ENCODE peak calls at places on chromosomes 3 and 15, in five cellular contexts. Y is CD4-positive, alpha-beta memory T cell; T is ovary; W is endothelial cell of umbilical vein; J is GM23338. Z is an unnamed sample. For H3K4me1, the result is how much of the 10 kb centered on the place peaks cover.

GRCh38 chr15:36950371-36950770 is 150.0 kb downstream of the MEIS2 start:
- DNase-seq in Y (no peak), T (no peak), W (no peak), J (no peak), Z (no peak)

GRCh38 chr3:111069974-111070751 is 1.5 kb upstream of the NECTIN3 start:
- DNase-seq in Y (no peak), T (peak), W (no peak), J (peak), Z (no peak)

GRCh38 chr15:62502451-62502850 is 337.4 kb upstream of the C2CD4B start:
- DNase-seq in Y (no peak), T (no peak), W (no peak), J (no peak), Z (no peak)

GRCh38 chr3:12489832-12490231 is 5.6 kb downstream of the TSEN2 start:
- DNase-seq in Y (no peak), T (no peak), W (no peak), J (peak), Z (no peak)

GRCh38 chr15:31464216-31465082 is 137.8 kb downstream of the KLF13 start:
- DNase-seq in Y (no peak), T (no peak), W (no peak), J (no peak), Z (peak)

GRCh38 chr15:78429477-78429876 is 8.5 kb upstream of the IREB2 start:
- DNase-seq in Y (no peak), T (no peak), W (no peak), J (no peak), Z (peak)

GRCh38 chr3:160134964-160135363 is 90.3 kb upstream of the C3orf80 start:
- DNase-seq in Y (no peak), T (no peak), W (no peak), J (no peak), Z (no peak)

GRCh38 chr15:39594056-39594763 is 13.3 kb downstream of the THBS1 start:
- DNase-seq in Y (peak), T (no peak), W (peak), J (no peak), Z (no peak)

GRCh38 chr15:85777291-85778106 is 17.2 kb downstream of the KLHL25 start:
- DNase-seq in Y (no peak), T (no peak), W (no peak), J (no peak), Z (no peak)

GRCh38 chr15:55234104-55234799 is 37.5 kb upstream of the RSL24D1 start:
- DNase-seq in Y (no peak), T (no peak), W (no peak), J (no peak), Z (no peak)

GRCh38 chr15:68378595-68378994 is 53.4 kb downstream of the ITGA11 start:
- DNase-seq in Y (no peak), T (no peak), W (no peak), J (no peak), Z (peak)

GRCh38 chr3:127549826-127550487 is 40.6 kb downstream of the TPRA1 start:
- DNase-seq in Y (no peak), T (no peak), W (no peak), J (no peak), Z (no peak)

GRCh38 chr15:93730724-93731123 is 500.6 kb upstream of the MCTP2 start:
- DNase-seq in Y (no peak), T (no peak), W (no peak), J (peak), Z (no peak)

GRCh38 chr3:13702226-13702820 is 153.4 kb downstream of the FBLN2 start:
- DNase-seq in Y (no peak), T (no peak), W (no peak), J (no peak), Z (peak)

GRCh38 chr3:125129512-125129962 is 73.7 kb upstream of the HEG1 start:
- DNase-seq in Y (no peak), T (no peak), W (peak), J (no peak), Z (peak)

GRCh38 chr3:32200991-32201758 is 37.3 kb upstream of the CMTM8 start:
- DNase-seq in Y (no peak), T (no peak), W (peak), J (no peak), Z (no peak)

GRCh38 chr3:108125550-108126071 is 34.8 kb upstream of the CD47 start:
- DNase-seq in Y (peak), T (no peak), W (peak), J (no peak), Z (no peak)
- H3K4me1 ChIP-seq in Y (half or more), T (under half), W (under half), J (under half), Z (under half)

GRCh38 chr3:86982883-86983282 is 8.1 kb downstream of the VGLL3 start:
- DNase-seq in Y (no peak), T (no peak), W (no peak), J (no peak), Z (no peak)
- H3K4me3 ChIP-seq in Y (no peak), T (no peak), W (no peak), J (no peak), Z (no peak)

GRCh38 chr15:88630798-88631463 is 7.9 kb upstream of the ISG20 start:
- DNase-seq in Y (no peak), T (no peak), W (no peak), J (no peak), Z (no peak)
- H3K4me1 ChIP-seq in Y (half or more), T (under half), W (under half), J (under half), Z (under half)

DNA sequence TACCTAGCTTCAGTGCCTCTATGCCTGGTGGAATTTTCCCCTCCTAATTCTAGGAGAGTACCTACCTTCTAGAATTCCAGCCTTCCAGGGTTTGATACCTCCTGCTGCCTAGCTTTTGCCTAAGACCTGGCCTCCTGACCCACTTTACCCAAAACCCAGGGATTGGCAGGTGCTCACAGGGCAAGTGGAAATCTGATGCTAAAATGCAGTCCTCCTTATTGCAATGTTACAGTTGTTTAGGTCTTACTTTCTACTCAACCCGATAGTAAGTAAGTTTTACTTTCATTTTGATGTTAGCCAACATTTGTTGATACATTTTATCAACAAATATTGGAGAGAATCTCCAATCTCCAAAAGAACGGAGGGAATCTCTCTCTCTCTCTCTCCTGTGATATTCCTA is 275.9 kb downstream of the DOCK3 start:
- DNase-seq in Y (no peak), T (no peak), W (no peak), J (no peak), Z (no peak)
- H3K4me3 ChIP-seq in Y (peak), T (no peak), W (no peak), J (no peak), Z (no peak)

DNA sequence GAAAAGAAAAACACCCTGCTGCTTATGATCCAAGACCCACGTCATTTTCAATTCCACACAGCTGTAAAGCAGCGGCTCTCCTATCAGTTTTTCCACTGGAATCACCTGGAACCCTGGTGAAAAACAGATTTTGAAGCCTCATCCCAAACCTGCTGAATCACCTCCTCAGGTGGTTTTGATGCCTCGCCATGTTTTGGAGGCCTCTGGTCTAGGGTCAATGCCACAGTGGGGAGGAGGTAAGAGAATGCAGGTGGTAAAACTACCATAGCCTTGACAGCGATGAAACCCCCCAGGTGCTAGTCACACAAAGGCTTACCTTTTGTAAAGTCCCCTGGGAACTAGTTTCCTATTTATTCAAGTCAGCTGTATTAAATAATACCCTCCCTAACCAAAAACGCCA is 24.8 kb downstream of the MYO1E start:
- DNase-seq in Y (no peak), T (no peak), W (no peak), J (peak), Z (no peak)
- H3K4me1 ChIP-seq in Y (under half), T (under half), W (under half), J (half or more), Z (under half)

DNA sequence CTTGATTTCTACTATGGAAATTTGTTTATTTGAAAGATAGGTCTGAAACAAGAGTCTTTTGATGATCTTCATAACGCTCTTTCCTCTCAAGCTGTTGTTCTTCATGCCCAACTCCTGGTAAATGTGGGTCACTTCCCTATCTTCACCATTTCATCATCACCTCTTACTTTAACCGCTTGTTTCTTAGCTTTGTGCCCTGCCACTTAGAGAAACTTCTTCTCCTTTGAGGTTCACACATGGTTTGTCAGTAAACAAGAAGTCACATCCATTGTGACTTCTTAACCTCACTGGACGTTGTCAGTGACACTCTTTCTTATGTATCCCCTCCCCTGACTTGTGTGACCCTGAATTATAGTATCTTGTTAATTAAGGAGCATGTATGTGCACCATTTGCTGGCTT is 16.9 kb upstream of the P2RY13 start:
- DNase-seq in Y (no peak), T (no peak), W (no peak), J (no peak), Z (no peak)
- H3K4me3 ChIP-seq in Y (no peak), T (no peak), W (no peak), J (no peak), Z (no peak)

GRCh38 chr3:57126244-57126643 is 38.9 kb downstream of the IL17RD start:
- DNase-seq in Y (no peak), T (no peak), W (no peak), J (peak), Z (no peak)

GRCh38 chr3:57130426-57131209 is 34.5 kb downstream of the IL17RD start:
- DNase-seq in Y (no peak), T (peak), W (no peak), J (peak), Z (no peak)

GRCh38 chr3:57128863-57129602 is 36.1 kb downstream of the IL17RD start:
- DNase-seq in Y (no peak), T (no peak), W (no peak), J (peak), Z (no peak)

GRCh38 chr3:57131210-57131588 is 34.0 kb downstream of the IL17RD start:
- DNase-seq in Y (no peak), T (no peak), W (no peak), J (no peak), Z (no peak)

GRCh38 chr3:57127849-57128566 is 37.1 kb downstream of the IL17RD start:
- DNase-seq in Y (no peak), T (no peak), W (no peak), J (no peak), Z (no peak)
- H3K4me1 ChIP-seq in Y (under half), T (under half), W (under half), J (half or more), Z (under half)

GRCh38 chr15:41493902-41494189 is 172 bp downstream of the ITPKA start:
- DNase-seq in Y (no peak), T (no peak), W (no peak), J (no peak), Z (no peak)

GRCh38 chr15:41494190-41494921 is 682 bp downstream of the ITPKA start:
- DNase-seq in Y (no peak), T (no peak), W (no peak), J (peak), Z (no peak)

GRCh38 chr15:41495736-41496599 is 2.3 kb downstream of the ITPKA start:
- DNase-seq in Y (no peak), T (no peak), W (no peak), J (peak), Z (no peak)

GRCh38 chr15:41493205-41493901 is at the start of gene ITPKA:
- DNase-seq in Y (peak), T (peak), W (peak), J (peak), Z (peak)

DNA sequence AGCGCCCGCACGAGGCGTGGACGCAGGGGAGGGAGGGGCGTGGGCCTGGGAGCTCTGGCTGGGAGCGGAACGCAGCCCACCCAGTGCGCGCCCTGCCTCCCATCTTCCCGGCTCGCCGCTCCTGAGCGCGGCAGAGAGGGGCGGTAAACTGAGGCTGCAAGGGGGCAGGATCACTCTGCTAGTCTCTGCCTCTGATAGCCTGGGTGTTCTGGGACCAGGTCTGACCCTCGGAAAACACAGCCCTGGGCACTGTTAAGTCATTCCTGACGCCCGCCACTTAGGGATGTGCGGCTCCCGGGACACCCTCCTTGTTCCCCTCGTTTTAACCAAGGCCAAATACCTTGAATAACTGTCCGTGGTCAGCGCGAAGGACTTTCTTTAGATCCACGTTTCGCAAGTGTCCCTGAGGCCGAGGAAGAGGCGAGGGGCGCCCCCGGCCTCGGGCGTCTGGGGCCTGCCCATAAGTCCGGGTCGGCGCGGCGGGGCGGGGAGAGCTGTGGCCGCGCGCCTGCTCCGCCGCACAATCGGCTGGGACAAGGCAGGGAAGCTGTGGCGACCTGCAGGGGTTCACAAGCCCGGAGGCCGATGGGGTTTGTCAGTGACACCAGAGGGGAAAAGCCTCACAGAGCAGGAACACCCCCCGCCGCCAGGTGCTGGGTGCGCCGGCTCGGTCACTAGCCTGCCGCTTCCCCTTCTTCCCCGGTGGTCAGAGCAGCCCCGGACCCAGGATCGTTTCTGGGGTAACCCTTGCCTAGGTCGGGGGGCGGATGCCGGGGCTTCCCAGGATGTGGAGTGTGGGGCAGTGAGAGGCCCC is 1.5 kb downstream of the ITPKA start:
- DNase-seq in Y (peak), T (no peak), W (no peak), J (peak), Z (no peak)
- H3K4me3 ChIP-seq in Y (peak), T (peak), W (no peak), J (peak), Z (no peak)

GRCh38 chr15:90479656-90480055 is 50.1 kb upstream of the CRTC3 start:
- DNase-seq in Y (no peak), T (no peak), W (no peak), J (no peak), Z (peak)
- H3K4me1 ChIP-seq in Y (under half), T (under half), W (under half), J (under half), Z (under half)

Z was measured in RWPE2.